ENCODE peak calls at places on chromosomes 12 and 14, in nine cellular contexts. One of them, this sample, is unnamed.

GRCh38 chr12:42756841-42757661 is 167.5 kb upstream of the PRICKLE1 start:
- DNase-seq in effector memory CD8-positive, alpha-beta T cell: no peak
- DNase-seq in GM10248: no peak
- DNase-seq in non-pigmented ciliary epithelial cell: peak
- DNase-seq in COLO829: peak
- DNase-seq in naive thymus-derived CD8-positive, alpha-beta T cell: no peak
- DNase-seq in AG09319: peak
- DNase-seq in breast epithelium: peak
- DNase-seq in brain microvascular endothelial cell: peak
- DNase-seq in this sample: peak

GRCh38 chr12:2390133-2390532 is 337.3 kb downstream of the CACNA1C start:
- DNase-seq in non-pigmented ciliary epithelial cell: no peak
- DNase-seq in COLO829: no peak
- DNase-seq in GM10248: no peak
- DNase-seq in effector memory CD8-positive, alpha-beta T cell: no peak
- DNase-seq in breast epithelium: no peak
- DNase-seq in brain microvascular endothelial cell: no peak
- DNase-seq in naive thymus-derived CD8-positive, alpha-beta T cell: no peak
- DNase-seq in AG09319: no peak
- DNase-seq in this sample: no peak

GRCh38 chr14:50045837-50046236 is 70.5 kb downstream of the VCPKMT start:
- DNase-seq in brain microvascular endothelial cell: no peak
- DNase-seq in COLO829: no peak
- DNase-seq in effector memory CD8-positive, alpha-beta T cell: no peak
- DNase-seq in AG09319: no peak
- DNase-seq in breast epithelium: no peak
- DNase-seq in non-pigmented ciliary epithelial cell: no peak
- DNase-seq in GM10248: no peak
- DNase-seq in naive thymus-derived CD8-positive, alpha-beta T cell: no peak
- DNase-seq in this sample: no peak

GRCh38 chr12:22812531-22812930 is 187.6 kb downstream of the ETNK1 start:
- DNase-seq in brain microvascular endothelial cell: no peak
- DNase-seq in naive thymus-derived CD8-positive, alpha-beta T cell: no peak
- DNase-seq in breast epithelium: no peak
- DNase-seq in non-pigmented ciliary epithelial cell: no peak
- DNase-seq in COLO829: no peak
- DNase-seq in AG09319: no peak
- DNase-seq in GM10248: no peak
- DNase-seq in effector memory CD8-positive, alpha-beta T cell: no peak
- DNase-seq in this sample: no peak

GRCh38 chr14:26527095-26527494 is 70.7 kb downstream of the NOVA1 start:
- DNase-seq in naive thymus-derived CD8-positive, alpha-beta T cell: no peak
- DNase-seq in COLO829: no peak
- DNase-seq in AG09319: no peak
- DNase-seq in breast epithelium: no peak
- DNase-seq in non-pigmented ciliary epithelial cell: no peak
- DNase-seq in GM10248: no peak
- DNase-seq in effector memory CD8-positive, alpha-beta T cell: no peak
- DNase-seq in brain microvascular endothelial cell: no peak
- DNase-seq in this sample: no peak

GRCh38 chr12:45268672-45269406 is 52.9 kb downstream of the ANO6 start:
- DNase-seq in non-pigmented ciliary epithelial cell: peak
- DNase-seq in GM10248: peak
- DNase-seq in AG09319: no peak
- DNase-seq in effector memory CD8-positive, alpha-beta T cell: no peak
- DNase-seq in naive thymus-derived CD8-positive, alpha-beta T cell: no peak
- DNase-seq in brain microvascular endothelial cell: peak
- DNase-seq in COLO829: peak
- DNase-seq in breast epithelium: peak
- DNase-seq in this sample: peak

GRCh38 chr12:26688344-26688904 is 144.6 kb downstream of the ITPR2 start:
- DNase-seq in AG09319: no peak
- DNase-seq in COLO829: no peak
- DNase-seq in naive thymus-derived CD8-positive, alpha-beta T cell: no peak
- DNase-seq in brain microvascular endothelial cell: no peak
- DNase-seq in non-pigmented ciliary epithelial cell: no peak
- DNase-seq in effector memory CD8-positive, alpha-beta T cell: no peak
- DNase-seq in breast epithelium: no peak
- DNase-seq in GM10248: no peak
- DNase-seq in this sample: no peak

GRCh38 chr12:57904848-57905811 is 36.2 kb upstream of the ATP23 start:
- DNase-seq in breast epithelium: peak
- DNase-seq in naive thymus-derived CD8-positive, alpha-beta T cell: peak
- DNase-seq in non-pigmented ciliary epithelial cell: no peak
- DNase-seq in brain microvascular endothelial cell: peak
- DNase-seq in effector memory CD8-positive, alpha-beta T cell: peak
- DNase-seq in COLO829: peak
- DNase-seq in GM10248: peak
- DNase-seq in AG09319: no peak
- DNase-seq in this sample: peak

GRCh38 chr14:54488318-54488645 is 498 bp downstream of the GMFB start:
- DNase-seq in AG09319: no peak
- DNase-seq in GM10248: no peak
- DNase-seq in brain microvascular endothelial cell: no peak
- DNase-seq in effector memory CD8-positive, alpha-beta T cell: no peak
- DNase-seq in breast epithelium: no peak
- DNase-seq in naive thymus-derived CD8-positive, alpha-beta T cell: no peak
- DNase-seq in non-pigmented ciliary epithelial cell: no peak
- DNase-seq in COLO829: no peak
- DNase-seq in this sample: no peak

GRCh38 chr12:87953257-87953860 is 75.8 kb downstream of the C12orf50 start:
- DNase-seq in COLO829: peak
- DNase-seq in effector memory CD8-positive, alpha-beta T cell: no peak
- DNase-seq in brain microvascular endothelial cell: peak
- DNase-seq in non-pigmented ciliary epithelial cell: peak
- DNase-seq in naive thymus-derived CD8-positive, alpha-beta T cell: no peak
- DNase-seq in breast epithelium: no peak
- DNase-seq in GM10248: peak
- DNase-seq in AG09319: peak
- DNase-seq in this sample: no peak

GRCh38 chr12:119322324-119322723 is 12.2 kb upstream of the CCDC60 start:
- DNase-seq in GM10248: no peak
- DNase-seq in brain microvascular endothelial cell: no peak
- DNase-seq in COLO829: no peak
- DNase-seq in non-pigmented ciliary epithelial cell: no peak
- DNase-seq in naive thymus-derived CD8-positive, alpha-beta T cell: no peak
- DNase-seq in effector memory CD8-positive, alpha-beta T cell: no peak
- DNase-seq in breast epithelium: no peak
- DNase-seq in AG09319: no peak
- DNase-seq in this sample: no peak

GRCh38 chr14:46663382-46663781 is 11.8 kb upstream of the RPL10L start:
- DNase-seq in COLO829: no peak
- DNase-seq in GM10248: no peak
- DNase-seq in naive thymus-derived CD8-positive, alpha-beta T cell: no peak
- DNase-seq in effector memory CD8-positive, alpha-beta T cell: no peak
- DNase-seq in non-pigmented ciliary epithelial cell: no peak
- DNase-seq in breast epithelium: no peak
- DNase-seq in brain microvascular endothelial cell: no peak
- DNase-seq in AG09319: no peak
- DNase-seq in this sample: no peak

GRCh38 chr14:99604766-99605298 is 825 bp upstream of the CCDC85C start:
- DNase-seq in effector memory CD8-positive, alpha-beta T cell: peak
- DNase-seq in brain microvascular endothelial cell: no peak
- DNase-seq in non-pigmented ciliary epithelial cell: no peak
- DNase-seq in COLO829: peak
- DNase-seq in AG09319: no peak
- DNase-seq in breast epithelium: no peak
- DNase-seq in GM10248: no peak
- DNase-seq in naive thymus-derived CD8-positive, alpha-beta T cell: no peak
- DNase-seq in this sample: no peak

GRCh38 chr14:100386121-100386520 is 63.0 kb downstream of the SLC25A47 start:
- DNase-seq in breast epithelium: no peak
- DNase-seq in brain microvascular endothelial cell: no peak
- DNase-seq in AG09319: no peak
- DNase-seq in COLO829: no peak
- DNase-seq in effector memory CD8-positive, alpha-beta T cell: no peak
- DNase-seq in GM10248: no peak
- DNase-seq in non-pigmented ciliary epithelial cell: no peak
- DNase-seq in naive thymus-derived CD8-positive, alpha-beta T cell: no peak
- DNase-seq in this sample: no peak

GRCh38 chr12:64175254-64175945 is 46.7 kb downstream of the KICS2 start:
- DNase-seq in COLO829: no peak
- DNase-seq in GM10248: no peak
- DNase-seq in brain microvascular endothelial cell: no peak
- DNase-seq in AG09319: no peak
- DNase-seq in naive thymus-derived CD8-positive, alpha-beta T cell: no peak
- DNase-seq in effector memory CD8-positive, alpha-beta T cell: no peak
- DNase-seq in breast epithelium: no peak
- DNase-seq in non-pigmented ciliary epithelial cell: no peak
- DNase-seq in this sample: no peak

GRCh38 chr12:132954471-132955048 is 1.5 kb downstream of the ZNF605 start:
- DNase-seq in breast epithelium: no peak
- DNase-seq in effector memory CD8-positive, alpha-beta T cell: no peak
- DNase-seq in naive thymus-derived CD8-positive, alpha-beta T cell: peak
- DNase-seq in AG09319: no peak
- DNase-seq in COLO829: no peak
- DNase-seq in GM10248: no peak
- DNase-seq in brain microvascular endothelial cell: no peak
- DNase-seq in non-pigmented ciliary epithelial cell: no peak
- DNase-seq in this sample: no peak

GRCh38 chr14:22536853-22537338 is 52.1 kb downstream of the DAD1 start:
- DNase-seq in GM10248: peak
- DNase-seq in breast epithelium: peak
- DNase-seq in brain microvascular endothelial cell: peak
- DNase-seq in AG09319: peak
- DNase-seq in non-pigmented ciliary epithelial cell: peak
- DNase-seq in effector memory CD8-positive, alpha-beta T cell: peak
- DNase-seq in COLO829: peak
- DNase-seq in naive thymus-derived CD8-positive, alpha-beta T cell: peak
- DNase-seq in this sample: peak

GRCh38 chr14:104996483-104996882 is 10.9 kb downstream of the CLBA1 start:
- DNase-seq in AG09319: no peak
- DNase-seq in brain microvascular endothelial cell: no peak
- DNase-seq in COLO829: no peak
- DNase-seq in GM10248: no peak
- DNase-seq in effector memory CD8-positive, alpha-beta T cell: no peak
- DNase-seq in naive thymus-derived CD8-positive, alpha-beta T cell: no peak
- DNase-seq in breast epithelium: no peak
- DNase-seq in non-pigmented ciliary epithelial cell: no peak
- DNase-seq in this sample: no peak

GRCh38 chr12:94182971-94183701 is 34.8 kb downstream of the PLXNC1 start:
- DNase-seq in breast epithelium: no peak
- DNase-seq in effector memory CD8-positive, alpha-beta T cell: no peak
- DNase-seq in AG09319: no peak
- DNase-seq in naive thymus-derived CD8-positive, alpha-beta T cell: no peak
- DNase-seq in COLO829: no peak
- DNase-seq in GM10248: no peak
- DNase-seq in non-pigmented ciliary epithelial cell: no peak
- DNase-seq in brain microvascular endothelial cell: no peak
- DNase-seq in this sample: no peak

GRCh38 chr12:1488908-1489381 is 105.4 kb downstream of the FBXL14 start:
- DNase-seq in AG09319: no peak
- DNase-seq in non-pigmented ciliary epithelial cell: no peak
- DNase-seq in breast epithelium: peak
- DNase-seq in GM10248: no peak
- DNase-seq in naive thymus-derived CD8-positive, alpha-beta T cell: no peak
- DNase-seq in COLO829: no peak
- DNase-seq in effector memory CD8-positive, alpha-beta T cell: no peak
- DNase-seq in brain microvascular endothelial cell: no peak
- DNase-seq in this sample: no peak

GRCh38 chr12:4148418-4149056 is 125.0 kb upstream of the CCND2 start:
- DNase-seq in AG09319: no peak
- DNase-seq in non-pigmented ciliary epithelial cell: no peak
- DNase-seq in COLO829: no peak
- DNase-seq in naive thymus-derived CD8-positive, alpha-beta T cell: peak
- DNase-seq in effector memory CD8-positive, alpha-beta T cell: peak
- DNase-seq in breast epithelium: no peak
- DNase-seq in brain microvascular endothelial cell: no peak
- DNase-seq in GM10248: peak
- DNase-seq in this sample: no peak

GRCh38 chr12:1481326-1481725 is 113.1 kb downstream of the FBXL14 start:
- DNase-seq in brain microvascular endothelial cell: no peak
- DNase-seq in effector memory CD8-positive, alpha-beta T cell: no peak
- DNase-seq in GM10248: no peak
- DNase-seq in COLO829: no peak
- DNase-seq in AG09319: no peak
- DNase-seq in breast epithelium: no peak
- DNase-seq in naive thymus-derived CD8-positive, alpha-beta T cell: no peak
- DNase-seq in non-pigmented ciliary epithelial cell: no peak
- DNase-seq in this sample: no peak

GRCh38 chr12:14930299-14930698 is 8.0 kb downstream of the ERP27 start:
- DNase-seq in brain microvascular endothelial cell: peak
- DNase-seq in effector memory CD8-positive, alpha-beta T cell: no peak
- DNase-seq in naive thymus-derived CD8-positive, alpha-beta T cell: no peak
- DNase-seq in GM10248: no peak
- DNase-seq in COLO829: no peak
- DNase-seq in AG09319: no peak
- DNase-seq in breast epithelium: no peak
- DNase-seq in non-pigmented ciliary epithelial cell: no peak
- DNase-seq in this sample: no peak

GRCh38 chr14:103064978-103065377 is 7.6 kb upstream of the CDC42BPB start:
- DNase-seq in non-pigmented ciliary epithelial cell: no peak
- DNase-seq in effector memory CD8-positive, alpha-beta T cell: no peak
- DNase-seq in naive thymus-derived CD8-positive, alpha-beta T cell: no peak
- DNase-seq in breast epithelium: no peak
- DNase-seq in brain microvascular endothelial cell: no peak
- DNase-seq in GM10248: no peak
- DNase-seq in COLO829: no peak
- DNase-seq in AG09319: no peak
- DNase-seq in this sample: no peak

GRCh38 chr12:28890664-28891063 is 258.4 kb upstream of the FAR2 start:
- DNase-seq in AG09319: no peak
- DNase-seq in effector memory CD8-positive, alpha-beta T cell: no peak
- DNase-seq in GM10248: no peak
- DNase-seq in brain microvascular endothelial cell: no peak
- DNase-seq in COLO829: no peak
- DNase-seq in non-pigmented ciliary epithelial cell: no peak
- DNase-seq in naive thymus-derived CD8-positive, alpha-beta T cell: no peak
- DNase-seq in breast epithelium: no peak
- DNase-seq in this sample: no peak

GRCh38 chr12:26488339-26488738 is 293.0 kb downstream of the SSPN start:
- DNase-seq in GM10248: no peak
- DNase-seq in naive thymus-derived CD8-positive, alpha-beta T cell: no peak
- DNase-seq in effector memory CD8-positive, alpha-beta T cell: no peak
- DNase-seq in brain microvascular endothelial cell: no peak
- DNase-seq in COLO829: no peak
- DNase-seq in AG09319: no peak
- DNase-seq in breast epithelium: no peak
- DNase-seq in non-pigmented ciliary epithelial cell: no peak
- DNase-seq in this sample: no peak

GRCh38 chr12:65999564-66000280 is 130.8 kb downstream of the LLPH start:
- DNase-seq in brain microvascular endothelial cell: peak
- DNase-seq in breast epithelium: no peak
- DNase-seq in non-pigmented ciliary epithelial cell: peak
- DNase-seq in AG09319: no peak
- DNase-seq in effector memory CD8-positive, alpha-beta T cell: no peak
- DNase-seq in COLO829: peak
- DNase-seq in GM10248: no peak
- DNase-seq in naive thymus-derived CD8-positive, alpha-beta T cell: no peak
- DNase-seq in this sample: no peak

This sample was measured in epithelial cell of prostate.